ENCODE peak calls at places on chromosomes 5 and 9, in six cellular contexts. S, Q, L, N, I and Y are unnamed samples. For H3K9me3, the result is how much of the 10 kb centered on the place peaks cover.

GRCh38 chr9:77011973-77012817 is 7.3 kb upstream of the FOXB2 start:
- DNase-seq in N (peak), Q (no peak), S (no peak), I (peak), L (no peak), Y (no peak)

GRCh38 chr9:9949948-9950347 is 662.9 kb downstream of the PTPRD start:
- DNase-seq in I (no peak), S (no peak), L (no peak), Q (no peak), N (no peak), Y (no peak)

GRCh38 chr9:136057236-136058151 is 37.6 kb downstream of the NACC2 start:
- DNase-seq in L (no peak), S (no peak), I (no peak), Q (peak), N (no peak), Y (peak)

GRCh38 chr9:36780186-36780585 is 207.5 kb downstream of the MELK start:
- DNase-seq in L (no peak), Q (no peak), N (no peak), S (no peak), I (no peak), Y (no peak)

GRCh38 chr5:124519396-124519795 is 227.0 kb downstream of the ZNF608 start:
- DNase-seq in Q (no peak), L (no peak), S (no peak), N (no peak), I (no peak), Y (no peak)

GRCh38 chr5:1916041-1917001 is 33.6 kb upstream of the IRX4 start:
- DNase-seq in N (no peak), I (no peak), S (no peak), L (no peak), Q (peak), Y (peak)

GRCh38 chr9:13100914-13101572 is 178.4 kb downstream of the MPDZ start:
- DNase-seq in Q (no peak), S (no peak), I (no peak), N (no peak), L (no peak), Y (no peak)

GRCh38 chr5:83914199-83914598 is 193.5 kb upstream of the HAPLN1 start:
- DNase-seq in I (no peak), S (no peak), L (no peak), Q (no peak), N (no peak), Y (no peak)

GRCh38 chr5:40717281-40717680 is 37.6 kb downstream of the PTGER4 start:
- DNase-seq in Q (no peak), N (no peak), S (no peak), L (no peak), I (no peak), Y (no peak)

GRCh38 chr5:176596689-176597416 is 13.1 kb downstream of the GPRIN1 start:
- DNase-seq in I (no peak), L (no peak), Q (no peak), S (peak), N (peak), Y (no peak)

GRCh38 chr5:142386151-142387021 is 61.6 kb upstream of the SPRY4 start:
- DNase-seq in L (no peak), I (no peak), N (peak), Q (no peak), S (no peak), Y (no peak)

GRCh38 chr5:81854915-81855314 is 104.0 kb upstream of the SSBP2 start:
- DNase-seq in Q (no peak), L (no peak), I (no peak), S (no peak), N (no peak), Y (no peak)

GRCh38 chr5:14444161-14444560 is 137.4 kb upstream of the OTULINL start:
- DNase-seq in N (no peak), Q (no peak), S (no peak), I (no peak), L (no peak), Y (no peak)

GRCh38 chr9:128275198-128276007 is at the start of gene GOLGA2:
- DNase-seq in S (no peak), I (peak), Q (peak), N (peak), L (peak), Y (no peak)

GRCh38 chr9:115015018-115015635 is 84.7 kb upstream of the TNFSF8 start:
- DNase-seq in S (no peak), L (no peak), Q (no peak), N (peak), I (peak), Y (no peak)

GRCh38 chr9:93226819-93227218 is 42.9 kb downstream of the WNK2 start:
- DNase-seq in S (no peak), L (no peak), N (no peak), Q (no peak), I (no peak), Y (no peak)

DNA sequence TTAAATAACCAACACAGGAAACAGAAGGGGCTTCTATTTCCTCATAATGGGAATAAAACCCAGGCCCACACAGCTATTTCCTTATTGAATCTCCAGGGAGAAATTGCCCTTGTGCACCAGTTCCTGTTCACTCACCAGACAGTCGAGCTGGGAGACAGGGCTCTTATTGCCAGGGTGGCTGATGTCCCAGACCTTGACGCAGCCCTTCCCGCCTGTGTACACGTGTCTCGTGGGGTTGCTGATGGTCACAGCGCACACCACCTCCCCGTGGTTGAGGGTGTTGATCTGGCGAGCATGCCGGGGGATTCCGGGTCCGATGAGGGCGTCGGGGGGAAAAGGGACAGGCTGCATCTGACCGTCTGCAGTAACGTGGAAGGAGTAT is 96.5 kb downstream of the TLE1 start:
- DNase-seq in Q (peak), I (no peak), S (no peak), L (no peak), N (peak), Y (no peak)
- TF ChIP-seq POLR2AphosphoS5 in Q (no peak), I (no peak), S (no peak), L (no peak), N (no peak), Y (no peak)

GRCh38 chr9:91770229-91770628 is 179.8 kb downstream of the ROR2 start:
- DNase-seq in I (no peak), L (no peak), Q (no peak), N (no peak), S (no peak), Y (no peak)
- H3K9me3 ChIP-seq in I (under half), L (under half), Q (under half), N (under half), S (under half), Y (under half)

DNA sequence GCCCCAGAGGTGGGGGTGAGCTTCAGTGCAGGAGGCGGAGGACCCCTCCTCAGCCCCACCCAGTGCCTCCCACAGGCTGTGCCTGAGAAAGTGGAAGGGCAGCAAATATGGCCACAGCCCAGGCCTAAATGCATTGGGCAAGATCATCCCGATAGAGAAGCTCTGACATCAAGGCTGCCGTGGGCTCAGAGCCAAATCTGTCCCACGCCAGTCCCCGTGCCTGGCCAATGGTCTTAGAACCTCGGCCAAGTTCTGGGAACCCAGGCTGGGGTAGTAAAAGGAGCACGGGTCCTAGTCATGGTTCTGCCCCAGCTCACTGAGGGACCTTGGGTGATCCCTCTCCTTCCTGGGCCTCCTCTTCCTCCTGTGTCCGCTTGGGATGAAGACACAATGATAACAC is 27.7 kb upstream of the TNIP1 start:
- DNase-seq in S (no peak), Q (peak), N (no peak), L (no peak), I (no peak), Y (no peak)
- TF ChIP-seq POLR2A in S (no peak), Q (no peak), N (no peak), L (no peak), I (no peak), Y (no peak)

DNA sequence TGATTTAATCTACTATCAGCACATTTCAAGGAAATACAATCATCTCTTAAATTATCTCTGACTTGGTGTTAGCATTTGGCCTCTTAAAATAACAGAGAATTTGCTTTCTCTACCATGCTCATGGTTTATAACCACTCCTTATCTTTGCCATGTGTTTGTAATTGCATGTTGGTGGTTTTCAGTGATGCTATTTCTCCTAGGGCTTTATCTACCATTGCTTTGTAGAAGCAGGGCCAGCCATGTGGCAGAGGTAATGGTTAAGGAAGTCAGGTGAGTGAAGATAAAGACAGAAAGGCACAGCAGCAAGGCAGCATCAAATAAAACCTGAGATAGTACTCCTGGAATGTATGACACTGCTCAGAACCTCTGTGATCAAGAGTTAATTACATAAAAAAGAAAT is 206.2 kb downstream of the FER start:
- DNase-seq in S (no peak), L (no peak), Q (no peak), I (no peak), N (no peak), Y (no peak)
- TF ChIP-seq POLR2AphosphoS5 in S (no peak), L (no peak), Q (no peak), I (no peak), N (no peak), Y (no peak)

DNA sequence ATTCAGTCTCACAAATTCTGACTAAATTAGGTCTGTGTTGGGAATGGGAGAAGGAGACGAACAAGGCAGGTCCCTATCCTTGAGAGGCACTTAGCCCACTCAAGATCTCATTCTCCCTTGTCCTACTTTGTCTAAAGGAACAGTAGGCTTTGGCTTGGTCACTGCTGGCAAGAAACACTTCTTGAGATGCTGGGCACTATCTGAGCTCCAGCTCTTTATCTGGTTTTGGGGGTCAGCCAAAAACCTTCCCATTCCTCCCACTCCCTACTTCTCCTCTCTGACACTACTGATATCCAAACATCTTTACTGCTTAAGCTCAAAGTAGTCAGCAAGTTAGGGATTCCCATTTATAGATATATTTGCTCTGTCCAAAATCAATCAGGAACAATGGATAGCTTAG is 155.2 kb downstream of the MAPKAP1 start:
- DNase-seq in L (no peak), N (no peak), Q (no peak), S (no peak), I (no peak), Y (no peak)
- H3K9me3 ChIP-seq in L (under half), N (under half), Q (under half), S (under half), I (under half), Y (under half)